ENCODE peak calls at places on chromosome 13, in four cellular contexts. R, T, U and X are unnamed samples.

GRCh38 chr13:26629260-26629659 is 71.8 kb downstream of the WASF3 start:
- DNase-seq in R (peak), T (no peak), U (no peak), X (no peak)

GRCh38 chr13:101527130-101527529 is 74.7 kb downstream of the ITGBL1 start:
- DNase-seq in R (peak), T (no peak), U (no peak), X (no peak)

GRCh38 chr13:77310579-77311279 is 16.2 kb downstream of the MYCBP2 start:
- DNase-seq in R (peak), T (no peak), U (no peak), X (no peak)

GRCh38 chr13:109509154-109509905 is 277.1 kb downstream of the IRS2 start:
- DNase-seq in R (peak), T (no peak), U (no peak), X (no peak)

GRCh38 chr13:99015606-99016520 is 38.0 kb upstream of the DOCK9 start:
- DNase-seq in R (no peak), T (no peak), U (no peak), X (peak)

GRCh38 chr13:111129465-111130110 is 14.5 kb downstream of the ARHGEF7 start:
- DNase-seq in R (no peak), T (no peak), U (no peak), X (no peak)

GRCh38 chr13:72295173-72295572 is 428.2 kb upstream of the DACH1 start:
- DNase-seq in R (no peak), T (no peak), U (no peak), X (no peak)

GRCh38 chr13:99980201-99981114 is 1.1 kb upstream of the ZIC2 start:
- DNase-seq in R (peak), T (peak), U (peak), X (no peak)

GRCh38 chr13:24228852-24229458 is 68.4 kb downstream of the SPATA13 start:
- DNase-seq in R (peak), T (no peak), U (no peak), X (no peak)

GRCh38 chr13:93386191-93386590 is 159.6 kb downstream of the GPC6 start:
- DNase-seq in R (no peak), T (no peak), U (no peak), X (no peak)

GRCh38 chr13:33275916-33276315 is 9.6 kb downstream of the STARD13 start:
- DNase-seq in R (no peak), T (no peak), U (no peak), X (no peak)
- H3K27ac ChIP-seq in R (no peak), T (peak), U (peak), X (no peak)

DNA sequence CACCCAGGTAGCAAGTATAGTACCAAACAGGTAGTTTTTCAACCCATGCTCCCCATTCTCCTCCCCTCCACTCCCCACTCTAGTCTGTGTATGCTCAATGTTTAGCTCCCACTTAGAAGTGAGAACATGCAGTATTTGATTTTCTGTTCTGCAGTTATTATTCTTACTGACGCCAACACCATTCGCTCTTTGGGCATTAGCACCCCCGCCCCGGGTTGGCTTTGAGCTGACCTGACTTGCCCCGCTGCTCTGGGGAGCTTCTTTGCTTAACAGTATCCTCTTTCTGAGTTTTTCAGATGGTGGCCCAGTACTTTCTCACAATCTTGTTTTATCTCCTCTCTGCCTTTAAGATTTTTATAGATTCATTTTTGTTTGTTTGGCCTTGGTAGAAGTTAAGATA is 138.7 kb downstream of the CRYL1 start:
- DNase-seq in R (no peak), T (no peak), U (no peak), X (no peak)
- H3K27ac ChIP-seq in R (peak), T (no peak), U (no peak), X (no peak)

GRCh38 chr13:57017357-57017756 is 123.4 kb upstream of the PRR20A start:
- DNase-seq in R (no peak), T (no peak), U (no peak), X (no peak)
- H3K27ac ChIP-seq in R (no peak), T (no peak), U (no peak), X (no peak)

DNA sequence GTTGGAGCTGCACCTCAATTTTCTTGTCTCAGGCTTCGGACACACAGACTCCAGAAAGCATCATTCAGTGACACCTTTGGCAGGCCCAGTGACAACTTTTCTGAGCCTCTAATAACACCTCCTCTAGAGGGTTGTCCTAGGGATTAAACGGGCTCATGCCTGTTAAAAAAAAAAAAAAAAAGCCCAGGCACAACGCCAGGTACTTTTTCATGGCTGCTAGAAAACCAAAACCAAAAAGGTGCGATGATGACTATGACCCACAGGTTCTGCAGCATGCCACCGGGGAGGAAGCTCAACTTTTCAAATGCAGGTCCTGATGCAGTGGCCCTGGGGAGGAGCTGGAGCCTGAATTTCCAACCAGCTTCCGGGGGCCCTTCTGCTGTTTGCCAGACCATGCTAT is 184.2 kb downstream of the ABCC4 start:
- DNase-seq in R (peak), T (no peak), U (no peak), X (no peak)
- H3K27ac ChIP-seq in R (peak), T (no peak), U (no peak), X (no peak)

GRCh38 chr13:39895254-39895653 is 239.8 kb downstream of the COG6 start:
- DNase-seq in R (no peak), T (no peak), U (no peak), X (no peak)

GRCh38 chr13:39894586-39894985 is 239.1 kb downstream of the COG6 start:
- DNase-seq in R (no peak), T (no peak), U (no peak), X (no peak)

GRCh38 chr13:39890537-39890936 is 235.1 kb downstream of the COG6 start:
- DNase-seq in R (no peak), T (no peak), U (no peak), X (no peak)

GRCh38 chr13:39892731-39893293 is 237.3 kb downstream of the COG6 start:
- DNase-seq in R (no peak), T (peak), U (no peak), X (no peak)

GRCh38 chr13:39893808-39894207 is 238.3 kb downstream of the COG6 start:
- DNase-seq in R (no peak), T (no peak), U (no peak), X (no peak)
- H3K27ac ChIP-seq in R (no peak), T (peak), U (no peak), X (no peak)

DNA sequence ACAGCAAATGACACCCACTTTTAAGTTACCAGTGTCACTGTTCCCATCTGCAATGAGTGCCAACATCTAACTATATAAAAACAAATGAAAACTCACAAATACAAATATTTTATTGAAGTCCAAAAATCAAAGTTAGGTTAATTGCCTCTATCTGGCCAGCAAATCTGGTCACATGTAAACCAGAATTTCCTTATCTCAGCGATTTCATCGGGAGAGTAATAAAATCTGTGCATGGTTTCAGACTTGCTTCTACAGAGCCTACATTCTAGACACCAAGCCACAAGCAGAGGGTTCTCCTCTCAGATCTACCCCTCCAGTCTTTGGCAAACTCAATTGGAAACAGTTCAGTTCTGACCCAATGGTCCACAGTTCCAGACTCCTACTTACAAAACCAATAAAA is 189.6 kb downstream of the ABCC4 start:
- DNase-seq in R (no peak), T (no peak), U (no peak), X (no peak)
- H3K27ac ChIP-seq in R (no peak), T (no peak), U (no peak), X (no peak)

GRCh38 chr13:112740502-112741131 is 50.8 kb downstream of the ATP11A start:
- DNase-seq in R (no peak), T (peak), U (no peak), X (no peak)

GRCh38 chr13:112737329-112737728 is 47.5 kb downstream of the ATP11A start:
- DNase-seq in R (no peak), T (no peak), U (no peak), X (no peak)

GRCh38 chr13:112741185-112741755 is 51.4 kb downstream of the ATP11A start:
- DNase-seq in R (no peak), T (no peak), U (no peak), X (no peak)

GRCh38 chr13:112735791-112736190 is 46.0 kb downstream of the ATP11A start:
- DNase-seq in R (no peak), T (no peak), U (no peak), X (no peak)

GRCh38 chr13:112738606-112739005 is 48.8 kb downstream of the ATP11A start:
- DNase-seq in R (no peak), T (no peak), U (no peak), X (no peak)
- H3K27ac ChIP-seq in R (no peak), T (no peak), U (no peak), X (no peak)

DNA sequence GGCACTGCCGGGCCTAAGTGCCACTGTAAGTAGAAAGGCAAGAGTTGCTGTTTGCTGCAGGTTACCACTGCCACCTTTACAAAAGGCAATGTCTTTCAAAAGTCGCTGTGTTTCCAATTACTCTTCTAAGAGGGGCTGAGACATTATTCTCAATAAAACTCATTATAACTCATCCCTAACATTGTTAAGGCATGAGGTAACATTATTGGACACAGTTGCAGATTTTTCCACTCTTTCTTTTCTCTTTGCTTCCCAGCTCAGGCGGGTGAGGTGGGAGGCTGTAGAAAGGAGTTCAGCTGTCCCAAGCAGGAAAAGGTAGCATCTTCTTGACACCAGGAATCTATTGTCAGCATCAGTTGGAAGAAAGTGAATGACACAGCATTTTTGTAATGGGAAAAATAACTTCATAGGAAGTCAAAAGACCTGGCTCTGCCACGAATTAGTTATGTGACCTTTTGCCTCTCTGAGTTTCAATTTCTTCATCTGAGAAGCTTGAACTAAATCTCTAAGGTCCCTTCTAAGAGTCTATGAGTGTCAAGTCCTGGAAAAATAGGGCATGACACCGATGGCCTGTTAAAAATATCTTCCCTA is 2.1 kb upstream of the UBL3 start:
- DNase-seq in R (no peak), T (no peak), U (no peak), X (no peak)
- H3K27ac ChIP-seq in R (peak), T (peak), U (no peak), X (no peak)

DNA sequence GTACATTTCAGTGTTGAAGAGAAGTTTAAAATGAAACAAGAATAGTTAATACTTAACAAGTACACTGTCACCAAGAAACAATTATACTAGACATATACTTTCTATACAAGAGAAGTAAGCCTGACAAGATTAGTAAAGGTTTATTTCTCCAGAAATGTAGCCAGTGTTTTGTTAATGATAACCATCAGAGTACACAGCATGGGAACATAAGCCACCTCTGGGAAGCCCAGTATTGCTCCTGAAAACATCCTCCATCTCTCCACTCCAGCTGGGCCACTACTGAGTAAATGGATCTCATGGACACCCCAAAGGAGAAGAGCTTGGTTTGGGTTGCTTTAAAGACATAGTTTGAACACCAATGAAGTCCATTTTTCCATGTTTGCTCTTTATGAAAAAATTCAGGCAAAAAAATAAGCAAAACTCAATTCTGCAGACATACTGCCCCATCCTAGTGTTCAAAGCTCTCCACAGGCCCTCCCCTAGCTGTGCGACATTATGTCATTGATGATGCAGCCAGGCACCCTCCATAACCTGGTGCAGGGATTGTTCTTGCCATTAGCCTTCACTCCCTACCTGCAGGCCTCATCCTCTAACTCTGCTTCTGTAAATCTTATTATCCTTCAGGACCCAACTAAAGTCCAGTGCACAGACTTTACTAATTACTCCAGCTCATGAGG is 61.9 kb downstream of the LHFPL6 start:
- DNase-seq in R (no peak), T (no peak), U (no peak), X (no peak)
- H3K27ac ChIP-seq in R (no peak), T (no peak), U (no peak), X (no peak)